ENCODE peak calls at places on chromosomes 3 and 15, in six cellular contexts. One of them, this sample, is unnamed.

GRCh38 chr3:167876603-167877325 is 141.2 kb downstream of the SERPINI1 start:
- DNase-seq in HCT116: peak
- DNase-seq in GM12878: no peak
- DNase-seq in HepG2: no peak
- DNase-seq in H1: no peak
- DNase-seq in K562: no peak
- DNase-seq in this sample: no peak

GRCh38 chr3:72627276-72627675 is 221.0 kb downstream of the SHQ1 start:
- DNase-seq in HCT116: no peak
- DNase-seq in GM12878: no peak
- DNase-seq in HepG2: no peak
- DNase-seq in H1: no peak
- DNase-seq in K562: no peak
- DNase-seq in this sample: no peak

GRCh38 chr3:127254730-127255129 is 33.1 kb downstream of the PRR20G start:
- DNase-seq in HCT116: peak
- DNase-seq in GM12878: no peak
- DNase-seq in HepG2: peak
- DNase-seq in H1: no peak
- DNase-seq in K562: peak
- DNase-seq in this sample: peak

GRCh38 chr3:52400275-52400793 is 44.6 kb downstream of the SEMA3G start:
- DNase-seq in HCT116: no peak
- DNase-seq in GM12878: no peak
- DNase-seq in HepG2: no peak
- DNase-seq in H1: no peak
- DNase-seq in K562: peak
- DNase-seq in this sample: no peak

GRCh38 chr3:107676469-107677309 is 153.9 kb downstream of the BBX start:
- DNase-seq in HCT116: peak
- DNase-seq in GM12878: no peak
- DNase-seq in HepG2: peak
- DNase-seq in H1: no peak
- DNase-seq in K562: no peak
- DNase-seq in this sample: no peak

GRCh38 chr3:46693038-46693896 is at the start of gene ALS2CL:
- DNase-seq in HCT116: no peak
- DNase-seq in GM12878: no peak
- DNase-seq in HepG2: no peak
- DNase-seq in H1: peak
- DNase-seq in K562: peak
- DNase-seq in this sample: peak

GRCh38 chr15:72319360-72319984 is 485 bp downstream of the CELF6 start:
- DNase-seq in HCT116: no peak
- DNase-seq in GM12878: no peak
- DNase-seq in HepG2: no peak
- DNase-seq in H1: peak
- DNase-seq in K562: peak
- DNase-seq in this sample: peak

GRCh38 chr3:184005981-184006507 is 11.6 kb downstream of the ABCC5 start:
- DNase-seq in HCT116: peak
- DNase-seq in GM12878: peak
- DNase-seq in HepG2: no peak
- DNase-seq in H1: no peak
- DNase-seq in K562: peak
- DNase-seq in this sample: no peak

GRCh38 chr15:66862111-66862815 is 160.2 kb downstream of the SMAD6 start:
- DNase-seq in HCT116: no peak
- DNase-seq in GM12878: no peak
- DNase-seq in HepG2: no peak
- DNase-seq in H1: no peak
- DNase-seq in K562: no peak
- DNase-seq in this sample: no peak

GRCh38 chr3:188583476-188584161 is 429.7 kb downstream of the LPP start:
- DNase-seq in HCT116: no peak
- DNase-seq in GM12878: no peak
- DNase-seq in HepG2: no peak
- DNase-seq in H1: no peak
- DNase-seq in K562: no peak
- DNase-seq in this sample: no peak

GRCh38 chr3:100982710-100983109 is 10.5 kb downstream of the ABI3BP start:
- DNase-seq in HCT116: no peak
- DNase-seq in GM12878: no peak
- DNase-seq in HepG2: no peak
- DNase-seq in H1: no peak
- DNase-seq in K562: no peak
- DNase-seq in this sample: no peak

GRCh38 chr3:98534734-98535133 is 3.0 kb downstream of the GPR15 start:
- DNase-seq in HCT116: no peak
- DNase-seq in GM12878: no peak
- DNase-seq in HepG2: no peak
- DNase-seq in H1: no peak
- DNase-seq in K562: no peak
- DNase-seq in this sample: no peak
- H3K4me3 ChIP-seq in HCT116: no peak
- H3K4me3 ChIP-seq in GM12878: peak
- H3K4me3 ChIP-seq in HepG2: no peak
- H3K4me3 ChIP-seq in H1: no peak
- H3K4me3 ChIP-seq in K562: no peak
- H3K4me3 ChIP-seq in this sample: no peak

DNA sequence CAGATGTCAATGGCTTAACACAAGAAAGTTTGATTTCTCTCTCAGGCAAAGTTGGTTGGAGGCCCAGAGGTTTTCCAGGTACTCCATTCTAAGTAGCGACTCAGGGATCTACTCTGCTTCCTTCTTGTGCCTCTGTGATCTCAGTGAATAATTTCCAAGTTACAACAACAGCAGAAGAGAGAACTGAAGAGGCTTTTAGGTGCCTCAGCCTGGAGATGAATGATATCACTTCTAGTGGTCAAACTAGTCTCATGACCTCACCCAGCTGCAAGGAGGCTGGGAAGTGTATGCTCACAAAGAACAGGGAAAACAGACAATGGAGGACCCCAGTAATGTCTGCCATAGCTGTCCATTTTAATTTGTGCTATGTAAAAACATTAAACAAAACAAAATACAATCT is 4.6 kb upstream of the PRICKLE2 start:
- DNase-seq in HCT116: no peak
- DNase-seq in GM12878: no peak
- DNase-seq in HepG2: no peak
- DNase-seq in H1: no peak
- DNase-seq in K562: no peak
- DNase-seq in this sample: no peak
- TF ChIP-seq ZNF274 in HCT116: no peak
- TF ChIP-seq ZNF274 in GM12878: no peak
- TF ChIP-seq ZNF274 in HepG2: no peak
- TF ChIP-seq ZNF274 in H1: no peak
- TF ChIP-seq ZNF274 in K562: no peak
- TF ChIP-seq ZNF274 in this sample: no peak

GRCh38 chr15:65067645-65068416 is at the start of gene RASL12:
- DNase-seq in HCT116: no peak
- DNase-seq in GM12878: no peak
- DNase-seq in HepG2: no peak
- DNase-seq in H1: peak
- DNase-seq in K562: no peak
- DNase-seq in this sample: no peak

GRCh38 chr15:65067334-65067644 is 502 bp downstream of the RASL12 start:
- DNase-seq in HCT116: no peak
- DNase-seq in GM12878: no peak
- DNase-seq in HepG2: no peak
- DNase-seq in H1: no peak
- DNase-seq in K562: no peak
- DNase-seq in this sample: no peak

GRCh38 chr15:65069779-65070546 is 2.2 kb upstream of the RASL12 start:
- DNase-seq in HCT116: no peak
- DNase-seq in GM12878: no peak
- DNase-seq in HepG2: no peak
- DNase-seq in H1: no peak
- DNase-seq in K562: no peak
- DNase-seq in this sample: no peak

GRCh38 chr15:65069179-65069578 is 1.4 kb upstream of the RASL12 start:
- DNase-seq in HCT116: no peak
- DNase-seq in GM12878: no peak
- DNase-seq in HepG2: no peak
- DNase-seq in H1: no peak
- DNase-seq in K562: no peak
- DNase-seq in this sample: no peak

DNA sequence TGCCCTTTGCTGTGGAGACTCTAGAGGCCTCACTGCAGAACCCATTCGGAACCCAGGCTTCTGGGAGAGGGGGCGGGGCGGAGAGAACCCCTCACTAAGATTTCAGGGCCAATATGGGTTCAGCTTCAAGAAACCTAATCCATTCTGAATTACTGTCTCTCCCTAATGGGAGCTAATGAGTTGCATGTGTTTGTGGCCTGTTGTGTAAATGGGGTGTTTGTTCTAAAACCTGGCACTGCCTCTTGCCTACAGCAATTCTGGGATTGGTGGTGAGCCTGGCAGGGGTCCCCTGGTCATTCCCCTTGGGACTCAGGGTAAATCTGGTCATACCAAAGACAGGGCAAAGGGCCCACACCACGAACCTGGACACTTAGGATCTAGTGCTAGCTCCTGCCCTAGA is 645 bp upstream of the RASL12 start:
- DNase-seq in HCT116: no peak
- DNase-seq in GM12878: no peak
- DNase-seq in HepG2: no peak
- DNase-seq in H1: no peak
- DNase-seq in K562: no peak
- DNase-seq in this sample: no peak
- H3K4me3 ChIP-seq in HCT116: no peak
- H3K4me3 ChIP-seq in GM12878: no peak
- H3K4me3 ChIP-seq in HepG2: no peak
- H3K4me3 ChIP-seq in H1: peak
- H3K4me3 ChIP-seq in K562: no peak
- H3K4me3 ChIP-seq in this sample: peak

DNA sequence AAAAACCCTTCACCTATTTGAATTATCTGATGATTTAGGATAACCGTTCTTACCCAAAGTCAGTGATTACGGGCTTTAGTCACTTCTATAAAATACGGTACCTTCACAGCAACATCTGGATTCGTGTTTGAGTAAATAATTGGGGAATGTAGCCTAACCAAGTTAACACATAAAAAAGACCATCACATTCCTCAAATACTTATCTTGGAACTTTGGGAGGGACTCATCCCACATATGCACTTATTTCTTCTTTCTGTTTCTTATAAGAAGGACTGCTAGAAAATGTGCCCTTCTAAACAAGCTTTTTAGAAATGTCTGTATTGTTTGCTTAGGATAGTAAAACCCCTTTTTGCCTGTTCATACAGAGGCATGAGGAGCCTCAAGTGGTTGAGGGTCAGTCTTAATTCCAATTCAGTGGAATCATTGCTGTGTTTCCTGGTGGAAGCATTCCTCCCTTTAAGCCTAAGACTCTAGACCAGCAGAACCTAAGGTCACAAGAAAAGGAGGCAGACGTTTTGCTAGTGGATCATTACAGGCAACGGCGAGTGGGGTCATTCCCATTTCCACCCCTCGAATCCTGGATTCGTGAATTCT is 67.5 kb downstream of the TMEM44 start:
- DNase-seq in HCT116: no peak
- DNase-seq in GM12878: no peak
- DNase-seq in HepG2: no peak
- DNase-seq in H1: no peak
- DNase-seq in K562: no peak
- DNase-seq in this sample: no peak
- TF ChIP-seq ZNF274 in HCT116: no peak
- TF ChIP-seq ZNF274 in GM12878: no peak
- TF ChIP-seq ZNF274 in HepG2: no peak
- TF ChIP-seq ZNF274 in H1: no peak
- TF ChIP-seq ZNF274 in K562: no peak
- TF ChIP-seq ZNF274 in this sample: no peak

DNA sequence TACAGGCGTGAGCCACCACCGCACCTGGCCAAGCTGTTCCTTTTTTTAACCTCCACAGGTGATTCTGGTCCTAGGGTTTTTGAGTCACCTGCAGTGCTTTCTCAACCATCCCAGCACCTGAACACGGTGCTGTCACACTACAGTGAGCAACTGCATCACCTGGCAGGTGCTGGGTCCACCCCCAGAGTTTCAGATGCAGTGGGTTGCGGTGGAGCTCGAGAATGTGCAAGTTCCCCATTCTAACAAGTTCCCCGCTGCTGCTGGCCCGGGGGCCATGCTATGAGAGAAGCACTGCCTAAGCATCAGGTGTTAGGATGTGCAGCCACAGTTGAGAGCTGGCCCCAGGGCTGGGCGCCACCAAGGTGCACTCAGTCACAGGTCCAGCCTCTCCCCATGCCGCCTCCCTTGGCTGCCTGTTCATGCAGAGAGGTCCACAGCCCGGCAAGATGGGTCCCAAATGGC is 18.0 kb downstream of the ISG20 start:
- DNase-seq in HCT116: no peak
- DNase-seq in GM12878: peak
- DNase-seq in HepG2: no peak
- DNase-seq in H1: no peak
- DNase-seq in K562: no peak
- DNase-seq in this sample: no peak
- H3K4me3 ChIP-seq in HCT116: no peak
- H3K4me3 ChIP-seq in GM12878: no peak
- H3K4me3 ChIP-seq in HepG2: no peak
- H3K4me3 ChIP-seq in H1: no peak
- H3K4me3 ChIP-seq in K562: no peak
- H3K4me3 ChIP-seq in this sample: no peak

DNA sequence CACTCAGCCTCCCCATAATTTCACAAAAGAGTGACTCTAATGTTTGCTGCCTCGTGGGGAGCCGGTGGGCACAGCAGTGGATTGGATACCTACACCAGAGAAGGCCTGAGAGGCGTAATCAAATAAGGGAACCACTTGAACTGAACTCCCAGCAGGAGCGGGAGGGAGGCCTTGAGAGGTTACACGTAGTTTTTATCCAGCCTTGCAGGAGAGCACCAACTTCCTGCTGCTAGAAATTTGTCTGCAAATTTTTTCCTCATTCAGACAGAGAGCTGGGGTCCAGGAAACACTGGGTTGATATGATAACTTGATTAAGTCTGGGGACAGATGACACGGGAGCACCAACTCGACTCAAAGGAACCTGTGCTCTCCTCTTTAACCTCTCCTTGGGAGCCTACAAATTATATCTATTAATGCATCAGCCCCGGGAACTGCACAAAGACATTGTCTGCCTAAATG is 69.8 kb downstream of the HES1 start:
- DNase-seq in HCT116: peak
- DNase-seq in GM12878: no peak
- DNase-seq in HepG2: no peak
- DNase-seq in H1: peak
- DNase-seq in K562: no peak
- DNase-seq in this sample: peak
- TF ChIP-seq ZNF274 in HCT116: no peak
- TF ChIP-seq ZNF274 in GM12878: no peak
- TF ChIP-seq ZNF274 in HepG2: no peak
- TF ChIP-seq ZNF274 in H1: no peak
- TF ChIP-seq ZNF274 in K562: no peak
- TF ChIP-seq ZNF274 in this sample: no peak

This sample was measured in NT2/D1.